ENCODE peak calls at places on chromosomes 6 and 20, in four cellular contexts. One of them, this sample, is unnamed.

GRCh38 chr6:52577778-52578473 is 1.1 kb upstream of the TRAM2 start:
- DNase-seq in activated CD4-positive, CD25-positive, alpha-beta regulatory T cell: no peak
- DNase-seq in left ventricle myocardium superior: no peak
- DNase-seq in NCI-H460: no peak
- DNase-seq in this sample: no peak

GRCh38 chr20:53706511-53707031 is 112.9 kb upstream of the ZNF217 start:
- DNase-seq in activated CD4-positive, CD25-positive, alpha-beta regulatory T cell: no peak
- DNase-seq in left ventricle myocardium superior: no peak
- DNase-seq in NCI-H460: no peak
- DNase-seq in this sample: no peak

GRCh38 chr6:38153076-38153475 is 333.5 kb downstream of the ZFAND3 start:
- DNase-seq in activated CD4-positive, CD25-positive, alpha-beta regulatory T cell: no peak
- DNase-seq in left ventricle myocardium superior: no peak
- DNase-seq in NCI-H460: no peak
- DNase-seq in this sample: no peak

GRCh38 chr20:44217342-44218092 is 6.9 kb upstream of the OSER1 start:
- DNase-seq in activated CD4-positive, CD25-positive, alpha-beta regulatory T cell: peak
- DNase-seq in left ventricle myocardium superior: peak
- DNase-seq in NCI-H460: peak
- DNase-seq in this sample: peak

GRCh38 chr6:139940741-139941712 is 566.6 kb upstream of the CITED2 start:
- DNase-seq in activated CD4-positive, CD25-positive, alpha-beta regulatory T cell: no peak
- DNase-seq in left ventricle myocardium superior: no peak
- DNase-seq in NCI-H460: no peak
- DNase-seq in this sample: no peak

GRCh38 chr6:136920216-136920857 is 1.8 kb upstream of the SLC35D3 start:
- DNase-seq in activated CD4-positive, CD25-positive, alpha-beta regulatory T cell: no peak
- DNase-seq in left ventricle myocardium superior: no peak
- DNase-seq in NCI-H460: no peak
- DNase-seq in this sample: no peak

GRCh38 chr6:151325075-151326050 is 66.0 kb downstream of the ZBTB2 start:
- DNase-seq in activated CD4-positive, CD25-positive, alpha-beta regulatory T cell: no peak
- DNase-seq in left ventricle myocardium superior: peak
- DNase-seq in NCI-H460: peak
- DNase-seq in this sample: no peak

GRCh38 chr6:4644962-4645361 is 131.2 kb upstream of the CDYL start:
- DNase-seq in activated CD4-positive, CD25-positive, alpha-beta regulatory T cell: no peak
- DNase-seq in left ventricle myocardium superior: no peak
- DNase-seq in NCI-H460: no peak
- DNase-seq in this sample: no peak

GRCh38 chr20:49676581-49677291 is 36.9 kb downstream of the B4GALT5 start:
- DNase-seq in activated CD4-positive, CD25-positive, alpha-beta regulatory T cell: no peak
- DNase-seq in left ventricle myocardium superior: no peak
- DNase-seq in NCI-H460: no peak
- DNase-seq in this sample: no peak

GRCh38 chr6:25150031-25150430 is 129.1 kb upstream of the CARMIL1 start:
- DNase-seq in activated CD4-positive, CD25-positive, alpha-beta regulatory T cell: no peak
- DNase-seq in left ventricle myocardium superior: no peak
- DNase-seq in NCI-H460: no peak
- DNase-seq in this sample: no peak